ENCODE peak calls at places on chromosomes 7 and 10, in ten cellular contexts. B is gastrocnemius medialis, Q is cardiac muscle cell, J is A549, E is IMR-90, N is H1, C is tibial artery, M is heart right ventricle, O is small intestine, R is GM23338. H is an unnamed sample. For H3K4me1, the result is how much of the 10 kb centered on the place peaks cover.

GRCh38 chr10:132897516-132898381 is 44.6 kb downstream of the CFAP46 start:
- DNase-seq in R (no peak), Q (no peak), C (peak), E (no peak), M (no peak), N (no peak), O (no peak), B (no peak), J (no peak), H (no peak)

GRCh38 chr7:84981038-84981601 is 205.7 kb downstream of the SEMA3D start:
- DNase-seq in R (no peak), M (no peak), Q (peak), O (no peak), J (no peak), B (no peak), E (no peak), N (no peak), C (no peak), H (no peak)

GRCh38 chr7:131605280-131605878 is 49.0 kb upstream of the PODXL start:
- DNase-seq in E (no peak), Q (peak), O (no peak), B (no peak), M (no peak), C (no peak), N (peak), R (peak), J (no peak), H (no peak)

GRCh38 chr7:105655901-105656380 is 74.6 kb upstream of the EFCAB10 start:
- DNase-seq in R (no peak), O (no peak), E (no peak), B (no peak), C (no peak), M (no peak), Q (no peak), J (no peak), N (no peak), H (no peak)

GRCh38 chr7:120274899-120275298 is 1.9 kb downstream of the KCND2 start:
- DNase-seq in Q (no peak), E (no peak), B (no peak), R (no peak), J (no peak), C (no peak), M (no peak), O (no peak), N (no peak), H (no peak)

GRCh38 chr10:90288403-90288933 is 569.4 kb downstream of the HTR7 start:
- DNase-seq in R (peak), M (no peak), Q (peak), J (no peak), O (peak), C (no peak), N (no peak), E (peak), B (no peak), H (peak)

GRCh38 chr10:114336823-114337509 is 67.3 kb downstream of the AFAP1L2 start:
- DNase-seq in J (no peak), E (no peak), R (no peak), M (no peak), C (no peak), Q (no peak), B (no peak), N (no peak), O (no peak), H (no peak)

GRCh38 chr10:126634915-126635314 is 35.6 kb downstream of the C10orf90 start:
- DNase-seq in B (no peak), O (no peak), J (no peak), C (no peak), R (no peak), N (no peak), M (no peak), E (no peak), Q (no peak), H (peak)

GRCh38 chr7:1729773-1730172 is 59.7 kb downstream of the ELFN1 start:
- DNase-seq in O (no peak), R (no peak), B (no peak), E (no peak), C (no peak), N (no peak), Q (no peak), M (no peak), J (no peak), H (no peak)

GRCh38 chr7:157893535-157894044 is 556.8 kb downstream of the DNAJB6 start:
- DNase-seq in C (no peak), O (no peak), J (no peak), N (no peak), E (no peak), M (no peak), R (no peak), Q (no peak), B (no peak), H (no peak)

GRCh38 chr10:30346135-30346534 is 2.9 kb downstream of the MTPAP start:
- DNase-seq in C (no peak), J (no peak), B (no peak), O (no peak), E (no peak), M (no peak), N (no peak), Q (no peak), R (no peak), H (no peak)
- H3K4me1 ChIP-seq in C (under half), J (under half), B (under half), O (under half), E (under half), M (under half), N (under half), Q (under half), R (under half), H (under half)

GRCh38 chr10:74027702-74028101 is 29.8 kb downstream of the VCL start:
- DNase-seq in J (no peak), O (no peak), Q (no peak), B (no peak), N (no peak), R (no peak), C (no peak), E (peak), M (no peak), H (no peak)
- H3K4me1 ChIP-seq in J (half or more), O (under half), Q (under half), B (half or more), N (under half), R (under half), C (half or more), E (under half), M (half or more), H (under half)

GRCh38 chr10:118564652-118565051 is 30.8 kb downstream of the PRLHR start:
- DNase-seq in C (no peak), Q (peak), M (no peak), E (no peak), J (peak), B (no peak), O (no peak), R (peak), N (no peak), H (peak)
- H3K4me1 ChIP-seq in C (under half), Q (under half), M (under half), E (under half), J (under half), B (under half), O (under half), R (under half), N (under half), H (under half)

DNA sequence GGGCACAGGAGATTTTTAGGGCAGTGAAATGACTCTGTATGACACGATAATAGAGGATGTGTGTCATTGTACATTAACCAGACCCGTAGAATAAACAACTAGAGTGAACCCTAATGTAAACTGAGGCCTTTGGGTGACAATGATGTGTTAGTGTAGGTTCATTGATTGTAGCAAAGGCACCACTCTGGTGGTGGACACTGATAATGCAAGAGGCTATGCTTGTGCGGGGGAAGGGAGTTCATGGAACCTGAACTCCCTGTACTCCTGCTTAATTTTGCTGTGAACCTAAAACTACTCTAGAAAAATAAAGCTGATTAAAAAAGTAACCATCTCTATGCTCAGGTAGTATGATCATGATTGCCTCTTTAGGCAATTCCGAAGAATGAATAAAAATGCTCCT is 96.3 kb upstream of the VIPR2 start:
- DNase-seq in B (no peak), E (no peak), R (no peak), O (no peak), Q (no peak), C (no peak), M (no peak), J (no peak), N (no peak), H (no peak)
- H3K4me1 ChIP-seq in B (under half), E (under half), R (under half), O (under half), Q (under half), C (under half), M (under half), J (under half), N (under half), H (under half)

GRCh38 chr7:93119191-93119905 is 1.6 kb upstream of the SAMD9 start:
- DNase-seq in E (peak), C (no peak), Q (no peak), B (no peak), J (peak), M (no peak), R (no peak), N (no peak), O (no peak), H (peak)

GRCh38 chr7:93120981-93121549 is 3.3 kb upstream of the SAMD9 start:
- DNase-seq in Q (no peak), N (no peak), C (no peak), J (no peak), O (peak), B (no peak), E (no peak), R (no peak), M (no peak), H (no peak)

GRCh38 chr7:93117327-93117726 is 452 bp downstream of the SAMD9 start:
- DNase-seq in J (no peak), Q (peak), N (no peak), C (no peak), R (no peak), B (no peak), O (peak), M (no peak), E (no peak), H (no peak)

GRCh38 chr7:93117852-93118530 is at the start of gene SAMD9:
- DNase-seq in J (peak), B (peak), C (no peak), E (peak), M (peak), Q (peak), N (no peak), O (peak), R (peak), H (peak)

DNA sequence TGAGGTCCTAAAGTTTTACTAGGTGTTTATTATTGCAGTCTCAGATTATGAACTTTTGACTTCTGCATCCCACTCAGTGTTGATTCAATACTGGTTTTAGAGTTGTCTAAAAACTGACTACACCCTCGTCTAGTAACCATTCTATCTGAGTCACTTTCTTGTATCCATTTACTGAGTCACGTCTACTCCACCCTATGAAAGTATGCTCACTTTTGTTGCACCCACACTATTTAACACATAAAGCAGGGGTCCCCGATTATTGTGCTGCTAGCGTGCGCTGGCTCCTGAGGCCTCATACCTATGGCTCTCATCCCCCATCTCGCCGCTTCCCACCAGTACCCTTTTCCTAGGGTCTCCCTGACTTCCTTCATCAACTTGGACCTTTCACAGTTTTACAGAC is 2.0 kb downstream of the SAMD9 start:
- DNase-seq in C (no peak), R (no peak), B (no peak), O (no peak), E (peak), M (no peak), Q (peak), N (no peak), J (peak), H (peak)
- H3K4me1 ChIP-seq in C (under half), R (under half), B (under half), O (under half), E (under half), M (under half), Q (under half), N (under half), J (under half), H (under half)